ENCODE peak calls at places on chromosomes 16 and 17, in four cellular contexts. One of them, this sample, is unnamed.

GRCh38 chr17:39739020-39739884 is 1.5 kb downstream of the GRB7 start:
- DNase-seq in LNCaP clone FGC: no peak
- DNase-seq in cardiac muscle cell: peak
- DNase-seq in activated CD4-positive, alpha-beta T cell treated with anti-CD3 and anti-CD28 coated beads, Interleukin-2, amount 50 U/mL, for 48 hours: no peak
- DNase-seq in this sample: no peak

GRCh38 chr17:76157759-76158158 is 16.7 kb upstream of the FOXJ1 start:
- DNase-seq in cardiac muscle cell: no peak
- DNase-seq in LNCaP clone FGC: no peak
- DNase-seq in activated CD4-positive, alpha-beta T cell treated with anti-CD3 and anti-CD28 coated beads, Interleukin-2, amount 50 U/mL, for 48 hours: no peak
- DNase-seq in this sample: no peak

GRCh38 chr16:85888405-85889331 is 10.3 kb upstream of the IRF8 start:
- DNase-seq in cardiac muscle cell: no peak
- DNase-seq in activated CD4-positive, alpha-beta T cell treated with anti-CD3 and anti-CD28 coated beads, Interleukin-2, amount 50 U/mL, for 48 hours: peak
- DNase-seq in LNCaP clone FGC: no peak
- DNase-seq in this sample: peak

GRCh38 chr17:81685108-81685507 is 1.3 kb downstream of the HGS start:
- DNase-seq in cardiac muscle cell: no peak
- DNase-seq in activated CD4-positive, alpha-beta T cell treated with anti-CD3 and anti-CD28 coated beads, Interleukin-2, amount 50 U/mL, for 48 hours: peak
- DNase-seq in LNCaP clone FGC: no peak
- DNase-seq in this sample: no peak

GRCh38 chr17:82098169-82098938 is at the start of gene FASN:
- DNase-seq in LNCaP clone FGC: peak
- DNase-seq in cardiac muscle cell: peak
- DNase-seq in activated CD4-positive, alpha-beta T cell treated with anti-CD3 and anti-CD28 coated beads, Interleukin-2, amount 50 U/mL, for 48 hours: peak
- DNase-seq in this sample: peak

GRCh38 chr17:35740997-35741931 is 9.8 kb downstream of the RASL10B start:
- DNase-seq in LNCaP clone FGC: no peak
- DNase-seq in activated CD4-positive, alpha-beta T cell treated with anti-CD3 and anti-CD28 coated beads, Interleukin-2, amount 50 U/mL, for 48 hours: peak
- DNase-seq in cardiac muscle cell: no peak
- DNase-seq in this sample: no peak

GRCh38 chr16:53991181-53992056 is 287.5 kb downstream of the FTO start:
- DNase-seq in activated CD4-positive, alpha-beta T cell treated with anti-CD3 and anti-CD28 coated beads, Interleukin-2, amount 50 U/mL, for 48 hours: no peak
- DNase-seq in LNCaP clone FGC: peak
- DNase-seq in cardiac muscle cell: no peak
- DNase-seq in this sample: no peak

GRCh38 chr17:8488931-8489330 is 53.2 kb downstream of the NDEL1 start:
- DNase-seq in cardiac muscle cell: no peak
- DNase-seq in LNCaP clone FGC: peak
- DNase-seq in activated CD4-positive, alpha-beta T cell treated with anti-CD3 and anti-CD28 coated beads, Interleukin-2, amount 50 U/mL, for 48 hours: no peak
- DNase-seq in this sample: no peak

GRCh38 chr17:15285466-15285865 is 20.3 kb upstream of the PMP22 start:
- DNase-seq in activated CD4-positive, alpha-beta T cell treated with anti-CD3 and anti-CD28 coated beads, Interleukin-2, amount 50 U/mL, for 48 hours: no peak
- DNase-seq in cardiac muscle cell: no peak
- DNase-seq in LNCaP clone FGC: no peak
- DNase-seq in this sample: no peak

GRCh38 chr17:8841844-8842243 is 25.6 kb downstream of the PIK3R6 start:
- DNase-seq in cardiac muscle cell: no peak
- DNase-seq in activated CD4-positive, alpha-beta T cell treated with anti-CD3 and anti-CD28 coated beads, Interleukin-2, amount 50 U/mL, for 48 hours: no peak
- DNase-seq in LNCaP clone FGC: no peak
- DNase-seq in this sample: no peak

GRCh38 chr16:75306102-75306762 is 54.8 kb upstream of the BCAR1 start:
- DNase-seq in LNCaP clone FGC: no peak
- DNase-seq in activated CD4-positive, alpha-beta T cell treated with anti-CD3 and anti-CD28 coated beads, Interleukin-2, amount 50 U/mL, for 48 hours: no peak
- DNase-seq in cardiac muscle cell: no peak
- DNase-seq in this sample: no peak

GRCh38 chr17:17880577-17881196 is 43.9 kb upstream of the SREBF1 start:
- DNase-seq in LNCaP clone FGC: no peak
- DNase-seq in activated CD4-positive, alpha-beta T cell treated with anti-CD3 and anti-CD28 coated beads, Interleukin-2, amount 50 U/mL, for 48 hours: no peak
- DNase-seq in cardiac muscle cell: no peak
- DNase-seq in this sample: no peak

GRCh38 chr17:67829331-67829730 is 4.0 kb downstream of the BPTF start:
- DNase-seq in LNCaP clone FGC: no peak
- DNase-seq in cardiac muscle cell: no peak
- DNase-seq in activated CD4-positive, alpha-beta T cell treated with anti-CD3 and anti-CD28 coated beads, Interleukin-2, amount 50 U/mL, for 48 hours: peak
- DNase-seq in this sample: peak

This sample was measured in activated T-helper 9 cell treated with anti-CD3 and anti-CD28 coated beads, Interleukin-2, amount 50 U/mL, for 16 hours.